ENCODE peak calls at places on chromosome 6, in six cellular contexts. B, F, P, M, U and T are unnamed samples.

GRCh38 chr6:106972500-106972899 is 2.0 kb downstream of the CD24 start:
- DNase-seq in B (no peak), F (no peak), P (peak; percentile 4), M (no peak), U (no peak), T (no peak)

GRCh38 chr6:35718911-35719381 is 17.9 kb upstream of the ARMC12 start:
- DNase-seq in B (no peak), F (no peak), P (no peak), M (no peak), U (no peak), T (peak; percentile 49)

GRCh38 chr6:35185971-35186370 is 27.8 kb upstream of the SCUBE3 start:
- DNase-seq in B (no peak), F (no peak), P (no peak), M (no peak), U (no peak), T (no peak)

GRCh38 chr6:34970962-34971361 is 81.9 kb downstream of the ANKS1A start:
- DNase-seq in B (no peak), F (no peak), P (no peak), M (no peak), U (no peak), T (no peak)

GRCh38 chr6:87929843-87930288 is 117.8 kb upstream of the SPACA1 start:
- DNase-seq in B (peak; percentile 77), F (peak; percentile 85), P (peak; percentile 74), M (peak; percentile 66), U (peak; percentile 78), T (peak; percentile 77)

GRCh38 chr6:85403331-85404015 is 46.4 kb upstream of the NT5E start:
- DNase-seq in B (no peak), F (no peak), P (peak; percentile 50), M (no peak), U (no peak), T (peak; percentile 90)

GRCh38 chr6:136599324-136600011 is 49.2 kb upstream of the MAP7 start:
- DNase-seq in B (no peak), F (no peak), P (no peak), M (no peak), U (no peak), T (no peak)

GRCh38 chr6:2986722-2987196 is 12.9 kb upstream of the NQO2 start:
- DNase-seq in B (no peak), F (no peak), P (no peak), M (no peak), U (no peak), T (no peak)

GRCh38 chr6:169415179-169415578 is 161.5 kb upstream of the THBS2 start:
- DNase-seq in B (no peak), F (no peak), P (peak; percentile 6), M (no peak), U (no peak), T (no peak)

GRCh38 chr6:10599046-10599445 is 77.9 kb downstream of the GCNT2 start:
- DNase-seq in B (no peak), F (no peak), P (no peak), M (no peak), U (no peak), T (no peak)

GRCh38 chr6:33147807-33148666 is 44.2 kb downstream of the COL11A2 start:
- DNase-seq in B (no peak), F (no peak), P (peak; percentile 46), M (no peak), U (peak; percentile 51), T (peak; percentile 49)

GRCh38 chr6:73234732-73235131 is 9.4 kb upstream of the KHDC1L start:
- DNase-seq in B (no peak), F (no peak), P (peak; percentile 38), M (no peak), U (no peak), T (no peak)
- TF ChIP-seq JUN in B (no peak), F (no peak), P (no peak), M (no peak), U (no peak), T (no peak)

DNA sequence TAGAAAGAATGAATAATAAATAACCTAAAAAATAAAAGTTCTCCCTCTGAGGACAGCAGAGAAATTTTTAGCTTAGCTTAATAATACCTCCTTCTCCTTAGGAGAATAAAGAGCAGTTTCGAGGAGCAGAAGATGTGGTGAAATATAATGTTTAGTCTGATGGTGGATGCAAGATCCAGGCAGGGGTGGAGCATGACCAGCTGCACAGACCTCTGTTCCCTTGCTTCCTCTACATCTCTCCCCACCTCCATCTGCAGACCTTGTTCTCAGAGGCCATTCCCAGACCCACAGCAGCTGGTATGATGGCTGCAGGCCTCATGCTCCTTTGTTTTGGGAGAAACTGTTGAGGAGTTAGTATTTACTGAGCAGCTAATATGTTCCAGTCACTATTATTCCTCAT is 1.5 kb downstream of the BTN3A2 start:
- DNase-seq in B (no peak), F (no peak), P (no peak), M (no peak), U (no peak), T (no peak)
- TF ChIP-seq JUN in B (no peak), F (no peak), P (no peak), M (no peak), U (no peak), T (no peak)

GRCh38 chr6:11729083-11729482 is 49.5 kb downstream of the ADTRP start:
- DNase-seq in B (no peak), F (no peak), P (no peak), M (no peak), U (no peak), T (no peak)

GRCh38 chr6:11730645-11731044 is 48.0 kb downstream of the ADTRP start:
- DNase-seq in B (no peak), F (no peak), P (no peak), M (no peak), U (no peak), T (no peak)

GRCh38 chr6:11731423-11731822 is 47.2 kb downstream of the ADTRP start:
- DNase-seq in B (no peak), F (no peak), P (no peak), M (no peak), U (peak; percentile 22), T (no peak)

GRCh38 chr6:11727356-11727755 is 51.2 kb downstream of the ADTRP start:
- DNase-seq in B (no peak), F (no peak), P (no peak), M (no peak), U (no peak), T (no peak)

GRCh38 chr6:11727995-11728961 is 50.3 kb downstream of the ADTRP start:
- DNase-seq in B (no peak), F (no peak), P (no peak), M (no peak), U (no peak), T (no peak)
- TF ChIP-seq JUN in B (no peak), F (no peak), P (no peak), M (no peak), U (no peak), T (no peak)

GRCh38 chr6:40586800-40587201 is 363 bp downstream of the LRFN2 start:
- DNase-seq in B (no peak), F (no peak), P (no peak), M (no peak), U (no peak), T (no peak)

GRCh38 chr6:40586369-40586768 is 795 bp downstream of the LRFN2 start:
- DNase-seq in B (no peak), F (peak; percentile 16), P (no peak), M (no peak), U (no peak), T (no peak)

GRCh38 chr6:40584741-40585140 is 2.4 kb downstream of the LRFN2 start:
- DNase-seq in B (no peak), F (no peak), P (no peak), M (no peak), U (no peak), T (no peak)

GRCh38 chr6:40585218-40585617 is 1.9 kb downstream of the LRFN2 start:
- DNase-seq in B (no peak), F (no peak), P (no peak), M (no peak), U (no peak), T (no peak)

GRCh38 chr6:40585661-40586269 is 1.4 kb downstream of the LRFN2 start:
- DNase-seq in B (no peak), F (peak; percentile 62), P (no peak), M (no peak), U (no peak), T (no peak)
- TF ChIP-seq JUN in B (no peak), F (no peak), P (no peak), M (no peak), U (no peak), T (no peak)

GRCh38 chr6:156960525-156960924 is 183.3 kb downstream of the ARID1B start:
- DNase-seq in B (no peak), F (no peak), P (no peak), M (no peak), U (no peak), T (no peak)

GRCh38 chr6:156955494-156956183 is 178.5 kb downstream of the ARID1B start:
- DNase-seq in B (no peak), F (no peak), P (no peak), M (no peak), U (no peak), T (peak; percentile 41)

GRCh38 chr6:156956286-156956685 is 179.1 kb downstream of the ARID1B start:
- DNase-seq in B (no peak), F (no peak), P (no peak), M (no peak), U (no peak), T (no peak)

GRCh38 chr6:156954781-156955180 is 177.6 kb downstream of the ARID1B start:
- DNase-seq in B (no peak), F (no peak), P (no peak), M (no peak), U (no peak), T (no peak)

GRCh38 chr6:156957931-156958547 is 180.9 kb downstream of the ARID1B start:
- DNase-seq in B (no peak), F (no peak), P (no peak), M (no peak), U (no peak), T (no peak)
- TF ChIP-seq JUN in B (no peak), F (no peak), P (no peak), M (no peak), U (no peak), T (no peak)

DNA sequence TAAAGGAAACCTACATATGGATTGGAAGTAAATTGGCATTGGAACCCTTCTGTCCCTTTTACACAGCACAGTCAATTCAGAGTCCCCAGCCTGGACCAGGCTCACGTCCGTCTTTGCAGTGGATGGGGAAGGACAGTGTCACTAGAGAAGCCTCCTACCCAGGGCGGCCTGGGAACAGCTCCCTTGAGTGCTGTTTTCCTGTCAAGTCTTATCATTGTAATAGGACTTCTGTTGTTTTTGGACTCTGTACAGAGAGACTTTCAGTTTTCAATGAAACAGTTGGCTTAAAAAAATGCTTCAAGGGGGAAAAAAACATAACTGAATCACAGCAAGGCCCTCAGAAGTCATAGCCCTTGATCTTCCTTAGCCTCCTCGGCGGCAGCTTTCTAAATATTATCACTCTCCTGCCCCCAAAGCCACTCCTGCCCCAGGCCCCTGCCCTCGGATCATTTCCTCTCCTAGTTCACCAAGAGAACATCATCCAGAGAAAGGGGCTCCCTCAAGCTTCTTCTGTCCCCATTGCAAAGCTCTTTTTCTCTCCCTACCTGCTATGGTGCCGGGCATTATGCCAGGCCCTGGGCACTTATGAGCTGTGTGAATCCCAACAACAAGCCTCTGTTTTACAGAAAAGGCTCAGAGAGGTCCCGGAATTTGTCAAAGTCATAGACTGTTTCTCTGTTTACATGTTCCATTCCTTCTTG is 37.8 kb upstream of the CNKSR3 start:
- DNase-seq in B (no peak), F (no peak), P (no peak), M (no peak), U (no peak), T (peak; percentile 92)
- TF ChIP-seq JUN in B (no peak), F (no peak), P (no peak), M (no peak), U (no peak), T (no peak)